ENCODE peak calls at places on chromosomes 12 and 14, in four cellular contexts. W, B, F and X are unnamed samples.

GRCh38 chr12:153080-153746 is 60.7 kb downstream of the SLC6A12 start:
- DNase-seq in W (no peak), B (peak; percentile 81), F (peak; percentile 1), X (peak; percentile 73)

GRCh38 chr12:15701212-15701611 is 88.0 kb downstream of the EPS8 start:
- DNase-seq in W (no peak), B (no peak), F (no peak), X (no peak)

GRCh38 chr14:94483071-94483451 is 7.1 kb upstream of the SERPINA9 start:
- DNase-seq in W (no peak), B (no peak), F (no peak), X (no peak)

GRCh38 chr12:101697930-101698781 is 716 bp downstream of the CHPT1 start:
- DNase-seq in W (no peak), B (no peak), F (no peak), X (peak; percentile 39)

GRCh38 chr12:4119157-4119761 is 154.3 kb upstream of the CCND2 start:
- DNase-seq in W (no peak), B (no peak), F (no peak), X (no peak)

GRCh38 chr14:92863281-92863680 is 59.7 kb upstream of the CHGA start:
- DNase-seq in W (no peak), B (no peak), F (no peak), X (no peak)

GRCh38 chr14:106039400-106039799 is 513.0 kb downstream of the TMEM121 start:
- DNase-seq in W (no peak), B (no peak), F (no peak), X (no peak)

GRCh38 chr14:69049675-69050074 is 70.6 kb upstream of the ACTN1 start:
- DNase-seq in W (peak; percentile 74), B (no peak), F (peak; percentile 52), X (no peak)

GRCh38 chr14:77009014-77009413 is 19.5 kb downstream of the IRF2BPL start:
- DNase-seq in W (no peak), B (no peak), F (no peak), X (no peak)

GRCh38 chr14:23181946-23182345 is 1.5 kb downstream of the SLC7A8 start:
- DNase-seq in W (no peak), B (no peak), F (no peak), X (no peak)

GRCh38 chr12:96571101-96571862 is 81.9 kb downstream of the CFAP54 start:
- DNase-seq in W (no peak), B (no peak), F (peak; percentile 4), X (no peak)

GRCh38 chr12:47779943-47780504 is 7.0 kb downstream of the SLC48A1 start:
- DNase-seq in W (no peak), B (no peak), F (no peak), X (no peak)

GRCh38 chr12:58933068-58933681 is 12.9 kb upstream of the LRIG3 start:
- DNase-seq in W (no peak), B (no peak), F (no peak), X (no peak)

GRCh38 chr12:129870796-129871195 is 33.0 kb downstream of the TMEM132D start:
- DNase-seq in W (no peak), B (no peak), F (no peak), X (no peak)

GRCh38 chr12:131131077-131131807 is 177.5 kb downstream of the ADGRD1 start:
- DNase-seq in W (no peak), B (no peak), F (no peak), X (no peak)

GRCh38 chr14:85319101-85319500 is 210.8 kb upstream of the FLRT2 start:
- DNase-seq in W (no peak), B (no peak), F (no peak), X (no peak)

GRCh38 chr12:6430990-6431353 is 13.8 kb upstream of the CD27 start:
- DNase-seq in W (no peak), B (no peak), F (no peak), X (no peak)

GRCh38 chr14:89378119-89378518 is 38.9 kb downstream of the FOXN3 start:
- DNase-seq in W (no peak), B (no peak), F (no peak), X (no peak)

GRCh38 chr14:37198907-37199306 is 1.2 kb downstream of the MIPOL1 start:
- DNase-seq in W (no peak), B (no peak), F (no peak), X (no peak)

GRCh38 chr14:37195327-37195726 is 2.4 kb upstream of the MIPOL1 start:
- DNase-seq in W (no peak), B (no peak), F (peak; percentile 80), X (no peak)

GRCh38 chr14:37196604-37197420 is 925 bp upstream of the MIPOL1 start:
- DNase-seq in W (no peak), B (no peak), F (no peak), X (no peak)

GRCh38 chr14:37198273-37198598 is 499 bp downstream of the MIPOL1 start:
- DNase-seq in W (no peak), B (no peak), F (no peak), X (no peak)

GRCh38 chr14:37197421-37198272 is at the start of gene MIPOL1:
- DNase-seq in W (peak; percentile 46), B (peak; percentile 81), F (peak; percentile 82), X (peak; percentile 69)
- TF ChIP-seq CTCF in W (peak; percentile 39), B (no peak), F (peak; percentile 71), X (peak; percentile 37)

DNA sequence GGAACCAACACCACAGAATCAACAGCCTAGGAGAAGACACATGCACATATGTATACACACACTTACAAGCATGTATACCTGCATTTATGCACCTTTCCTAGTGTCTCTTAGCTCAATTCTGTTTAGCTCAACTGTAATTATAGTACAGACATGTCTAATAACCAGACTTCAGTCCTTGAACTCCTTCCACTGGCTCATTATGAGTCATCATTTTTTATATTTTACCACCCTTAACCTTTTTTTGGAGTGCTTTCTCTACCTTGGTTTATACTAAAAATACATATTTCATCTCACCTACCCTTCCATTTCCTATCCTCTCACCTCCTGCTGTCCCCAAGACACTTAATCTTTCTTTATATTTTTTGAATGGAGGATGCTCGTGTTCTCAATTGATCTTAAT is 110.4 kb downstream of the ARID2 start:
- DNase-seq in W (no peak), B (no peak), F (no peak), X (no peak)
- TF ChIP-seq CTCF in W (no peak), B (no peak), F (no peak), X (no peak)

GRCh38 chr14:103561381-103562134 is 899 bp downstream of the BAG5 start:
- DNase-seq in W (no peak), B (peak; percentile 50), F (peak; percentile 54), X (no peak)

GRCh38 chr14:103563089-103563620 is 395 bp downstream of the COA8 start:
- DNase-seq in W (no peak), B (no peak), F (no peak), X (no peak)

GRCh38 chr14:103558071-103558882 is 4.2 kb downstream of the BAG5 start:
- DNase-seq in W (peak; percentile 43), B (no peak), F (peak; percentile 53), X (no peak)

GRCh38 chr14:103562135-103562384 is 397 bp downstream of the BAG5 start:
- DNase-seq in W (no peak), B (no peak), F (no peak), X (no peak)

DNA sequence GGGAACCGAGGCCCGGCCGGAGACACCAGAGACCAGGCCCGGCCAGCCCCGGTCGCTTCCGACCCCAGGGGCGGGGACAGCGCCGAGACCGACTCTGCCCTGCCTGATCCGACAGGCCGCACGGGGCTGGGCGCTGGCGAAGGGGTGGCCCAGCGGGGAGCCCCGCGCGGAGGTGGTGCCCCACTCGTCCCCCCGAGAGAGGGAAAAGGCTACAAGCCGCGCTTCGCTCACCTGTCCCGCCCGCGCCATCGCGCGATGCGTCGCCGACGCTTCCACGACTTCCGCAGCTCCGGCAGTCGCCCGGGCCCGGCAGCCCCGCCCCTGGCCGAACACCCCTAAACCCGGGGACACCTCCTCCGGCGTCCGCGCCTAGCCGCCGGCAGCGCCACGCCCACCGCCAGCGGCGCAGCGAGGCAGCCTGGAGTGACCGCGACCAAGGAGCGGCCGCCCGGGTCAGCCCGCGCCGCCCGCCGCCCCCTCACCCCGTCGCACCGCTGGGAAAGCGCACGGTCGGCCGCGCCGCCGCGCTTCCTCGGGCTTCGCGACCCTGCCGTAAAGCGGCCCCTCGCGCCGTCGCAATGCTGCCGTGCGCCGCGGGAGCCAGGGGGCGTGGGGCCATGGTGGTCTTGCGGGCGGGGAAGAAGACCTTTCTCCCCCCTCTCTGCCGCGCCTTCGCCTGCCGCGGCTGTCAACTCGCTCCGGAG is at the start of the genes BAG5 and COA8:
- DNase-seq in W (no peak), B (peak; percentile 96), F (peak; percentile 65), X (peak; percentile 90)
- TF ChIP-seq CTCF in W (no peak), B (no peak), F (peak; percentile 34), X (no peak)

GRCh38 chr14:64478634-64479250 is 13.4 kb downstream of the AKAP5 start:
- DNase-seq in W (no peak), B (no peak), F (no peak), X (no peak)
- TF ChIP-seq CTCF in W (no peak), B (peak; percentile 25), F (peak; percentile 77), X (peak; percentile 67)

DNA sequence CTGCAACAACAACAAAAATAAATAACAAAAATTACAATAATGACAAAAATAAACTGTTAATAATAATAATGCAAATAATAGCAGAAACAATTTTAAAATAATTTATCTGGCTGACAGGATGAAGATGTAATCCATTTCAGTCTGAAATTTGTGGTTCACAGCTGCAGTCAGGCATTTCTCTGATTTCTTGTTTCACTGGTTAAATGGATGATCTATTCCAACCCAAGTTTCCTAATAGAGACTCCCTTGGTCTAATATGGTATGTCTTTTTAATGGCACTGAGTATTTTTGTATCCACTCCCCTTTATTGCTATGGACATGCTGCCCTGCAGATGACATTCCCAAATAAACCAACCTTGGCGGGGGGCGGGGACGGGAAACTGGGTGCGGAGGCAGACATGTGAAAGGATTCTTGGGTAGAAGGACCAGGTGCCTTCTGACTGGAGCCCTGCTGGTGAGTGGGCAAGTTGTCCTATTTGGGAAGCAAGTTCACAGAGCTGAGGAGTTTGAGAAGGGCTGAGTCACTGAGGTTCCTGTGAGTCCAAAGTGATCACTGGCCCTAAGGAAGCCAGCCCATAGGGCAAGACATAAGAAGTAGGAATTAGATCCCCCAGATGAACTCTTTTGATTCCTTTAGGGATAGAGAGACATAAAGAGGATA is 14.4 kb downstream of the FOXG1 start:
- DNase-seq in W (no peak), B (no peak), F (no peak), X (no peak)
- TF ChIP-seq CTCF in W (no peak), B (no peak), F (no peak), X (no peak)